ENCODE peak calls at places on chromosomes 2 and 18, in four cellular contexts. One of them, this sample, is unnamed.

GRCh38 chr2:209663149-209663548 is 108.5 kb upstream of the UNC80 start:
- DNase-seq in adrenal gland: peak; percentile 24
- DNase-seq in CD4-positive, alpha-beta T cell: no peak
- DNase-seq in lung: no peak
- DNase-seq in this sample: no peak

GRCh38 chr2:239118675-239119211 is 270.9 kb downstream of the TWIST2 start:
- DNase-seq in adrenal gland: no peak
- DNase-seq in CD4-positive, alpha-beta T cell: no peak
- DNase-seq in lung: no peak
- DNase-seq in this sample: no peak

GRCh38 chr2:37776487-37776886 is 105.0 kb upstream of the CDC42EP3 start:
- DNase-seq in adrenal gland: no peak
- DNase-seq in CD4-positive, alpha-beta T cell: no peak
- DNase-seq in lung: no peak
- DNase-seq in this sample: no peak

GRCh38 chr2:120436460-120436739 is 90.5 kb downstream of the INHBB start:
- DNase-seq in adrenal gland: peak; percentile 74
- DNase-seq in CD4-positive, alpha-beta T cell: no peak
- DNase-seq in lung: no peak
- DNase-seq in this sample: no peak

GRCh38 chr2:106192752-106193490 is 1.2 kb downstream of the UXS1 start:
- DNase-seq in adrenal gland: no peak
- DNase-seq in CD4-positive, alpha-beta T cell: peak; percentile 19
- DNase-seq in lung: peak; percentile 86
- DNase-seq in this sample: no peak

GRCh38 chr2:238898534-238899281 is 50.8 kb downstream of the TWIST2 start:
- DNase-seq in adrenal gland: no peak
- DNase-seq in CD4-positive, alpha-beta T cell: no peak
- DNase-seq in lung: no peak
- DNase-seq in this sample: no peak

GRCh38 chr2:3051266-3051665 is 326.4 kb downstream of the EIPR1 start:
- DNase-seq in adrenal gland: no peak
- DNase-seq in CD4-positive, alpha-beta T cell: no peak
- DNase-seq in lung: no peak
- DNase-seq in this sample: peak; percentile 68

GRCh38 chr18:74326238-74326637 is 10.6 kb downstream of the C18orf63 start:
- DNase-seq in adrenal gland: no peak
- DNase-seq in CD4-positive, alpha-beta T cell: no peak
- DNase-seq in lung: no peak
- DNase-seq in this sample: no peak

GRCh38 chr2:28102455-28102874 is 211.9 kb downstream of the BABAM2 start:
- DNase-seq in adrenal gland: no peak
- DNase-seq in CD4-positive, alpha-beta T cell: no peak
- DNase-seq in lung: no peak
- DNase-seq in this sample: no peak

GRCh38 chr2:176445831-176446433 is 176.7 kb downstream of the MTX2 start:
- DNase-seq in adrenal gland: no peak
- DNase-seq in CD4-positive, alpha-beta T cell: no peak
- DNase-seq in lung: no peak
- DNase-seq in this sample: no peak

GRCh38 chr18:73945130-73945792 is 202.4 kb downstream of the FBXO15 start:
- DNase-seq in adrenal gland: no peak
- DNase-seq in CD4-positive, alpha-beta T cell: no peak
- DNase-seq in lung: no peak
- DNase-seq in this sample: peak; percentile 17

GRCh38 chr2:235860846-235861245 is 307.3 kb downstream of the GBX2 start:
- DNase-seq in adrenal gland: no peak
- DNase-seq in CD4-positive, alpha-beta T cell: no peak
- DNase-seq in lung: no peak
- DNase-seq in this sample: no peak

GRCh38 chr2:42046819-42047487 is 868 bp upstream of the PKDCC start:
- DNase-seq in adrenal gland: no peak
- DNase-seq in CD4-positive, alpha-beta T cell: no peak
- DNase-seq in lung: no peak
- DNase-seq in this sample: no peak

GRCh38 chr18:76493213-76494107 is 1.6 kb downstream of the ZNF516 start:
- DNase-seq in adrenal gland: peak; percentile 54
- DNase-seq in CD4-positive, alpha-beta T cell: no peak
- DNase-seq in lung: no peak
- DNase-seq in this sample: no peak

GRCh38 chr2:141331127-141331526 is 799.7 kb downstream of the LRP1B start:
- DNase-seq in adrenal gland: no peak
- DNase-seq in CD4-positive, alpha-beta T cell: no peak
- DNase-seq in lung: no peak
- DNase-seq in this sample: no peak

GRCh38 chr2:239283961-239284801 is 116.6 kb downstream of the HDAC4 start:
- DNase-seq in adrenal gland: no peak
- DNase-seq in CD4-positive, alpha-beta T cell: no peak
- DNase-seq in lung: no peak
- DNase-seq in this sample: no peak

GRCh38 chr2:195660265-195660890 is 3.4 kb downstream of the SLC39A10 start:
- DNase-seq in adrenal gland: peak; percentile 81
- DNase-seq in CD4-positive, alpha-beta T cell: peak; percentile 75
- DNase-seq in lung: peak; percentile 77
- DNase-seq in this sample: no peak

GRCh38 chr2:231683292-231683898 is 24.9 kb upstream of the PTMA start:
- DNase-seq in adrenal gland: no peak
- DNase-seq in CD4-positive, alpha-beta T cell: no peak
- DNase-seq in lung: no peak
- DNase-seq in this sample: no peak

DNA sequence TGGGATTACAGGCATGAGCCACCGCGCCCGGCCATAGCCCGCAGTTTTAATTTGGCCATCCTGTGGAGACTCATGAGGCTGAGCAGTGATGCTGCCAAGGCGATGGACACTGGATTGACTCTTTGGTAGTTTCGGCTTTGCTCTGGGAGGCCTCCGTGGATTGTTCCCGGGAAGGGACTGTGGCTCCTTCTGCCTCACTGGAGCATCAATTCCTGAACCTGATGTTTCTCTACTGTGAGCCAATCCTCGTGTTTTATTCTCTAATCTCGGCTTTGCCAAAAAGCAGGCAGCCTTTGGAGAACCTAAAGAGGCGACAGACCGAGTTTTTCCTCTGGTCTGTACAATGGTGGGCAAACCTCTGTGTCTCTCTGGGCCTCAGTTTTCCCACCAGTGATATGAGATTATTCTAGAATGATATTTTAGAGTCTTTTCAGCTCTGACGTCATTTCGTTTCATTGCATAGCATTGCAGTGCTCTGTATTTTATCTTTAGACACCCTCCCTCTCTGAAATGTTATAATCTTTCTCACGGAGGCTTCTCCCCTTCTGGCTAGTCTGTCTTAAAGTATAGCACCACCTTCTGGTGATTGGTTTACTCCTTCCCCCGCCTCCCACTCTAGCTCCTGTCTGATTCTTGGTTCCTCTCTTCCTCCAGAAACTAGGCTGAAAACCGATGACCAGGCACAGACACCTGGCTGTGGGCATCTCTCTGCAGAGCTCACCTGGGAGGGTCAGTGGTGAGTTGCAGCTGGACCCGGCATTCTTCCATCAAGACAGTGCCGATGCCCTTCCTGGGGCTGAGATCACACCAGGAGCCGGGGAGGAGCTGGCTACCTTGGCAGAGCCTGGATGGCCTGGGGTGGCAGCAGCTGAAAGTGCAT is 341.3 kb downstream of the MYCN start:
- DNase-seq in adrenal gland: peak; percentile 31
- DNase-seq in CD4-positive, alpha-beta T cell: no peak
- DNase-seq in lung: no peak
- DNase-seq in this sample: no peak
- TF ChIP-seq CTCF in adrenal gland: peak; percentile 49
- TF ChIP-seq CTCF in CD4-positive, alpha-beta T cell: no peak
- TF ChIP-seq CTCF in lung: peak; percentile 4
- TF ChIP-seq CTCF in this sample: peak; percentile 56

GRCh38 chr2:237314198-237314597 is 99.8 kb downstream of the COL6A3 start:
- DNase-seq in adrenal gland: no peak
- DNase-seq in CD4-positive, alpha-beta T cell: no peak
- DNase-seq in lung: no peak
- DNase-seq in this sample: no peak

GRCh38 chr2:237309416-237309815 is 104.5 kb downstream of the COL6A3 start:
- DNase-seq in adrenal gland: no peak
- DNase-seq in CD4-positive, alpha-beta T cell: no peak
- DNase-seq in lung: no peak
- DNase-seq in this sample: no peak

GRCh38 chr2:237315170-237315880 is 98.6 kb downstream of the COL6A3 start:
- DNase-seq in adrenal gland: peak; percentile 77
- DNase-seq in CD4-positive, alpha-beta T cell: no peak
- DNase-seq in lung: peak; percentile 71
- DNase-seq in this sample: peak; percentile 92

GRCh38 chr2:237310515-237311114 is 103.3 kb downstream of the COL6A3 start:
- DNase-seq in adrenal gland: no peak
- DNase-seq in CD4-positive, alpha-beta T cell: no peak
- DNase-seq in lung: no peak
- DNase-seq in this sample: no peak

GRCh38 chr2:237312021-237312755 is 101.8 kb downstream of the COL6A3 start:
- DNase-seq in adrenal gland: no peak
- DNase-seq in CD4-positive, alpha-beta T cell: no peak
- DNase-seq in lung: no peak
- DNase-seq in this sample: no peak
- TF ChIP-seq CTCF in adrenal gland: no peak
- TF ChIP-seq CTCF in CD4-positive, alpha-beta T cell: no peak
- TF ChIP-seq CTCF in lung: no peak
- TF ChIP-seq CTCF in this sample: no peak

GRCh38 chr2:18596993-18597392 is 7.6 kb upstream of the NT5C1B start:
- DNase-seq in adrenal gland: no peak
- DNase-seq in CD4-positive, alpha-beta T cell: no peak
- DNase-seq in lung: no peak
- DNase-seq in this sample: no peak

GRCh38 chr2:18597618-18598017 is 8.2 kb upstream of the NT5C1B start:
- DNase-seq in adrenal gland: no peak
- DNase-seq in CD4-positive, alpha-beta T cell: no peak
- DNase-seq in lung: no peak
- DNase-seq in this sample: no peak

GRCh38 chr2:18588802-18589201 is 567 bp downstream of the NT5C1B start:
- DNase-seq in adrenal gland: no peak
- DNase-seq in CD4-positive, alpha-beta T cell: no peak
- DNase-seq in lung: no peak
- DNase-seq in this sample: no peak

GRCh38 chr2:18589354-18589753 is at the start of gene NT5C1B:
- DNase-seq in adrenal gland: no peak
- DNase-seq in CD4-positive, alpha-beta T cell: no peak
- DNase-seq in lung: no peak
- DNase-seq in this sample: no peak

DNA sequence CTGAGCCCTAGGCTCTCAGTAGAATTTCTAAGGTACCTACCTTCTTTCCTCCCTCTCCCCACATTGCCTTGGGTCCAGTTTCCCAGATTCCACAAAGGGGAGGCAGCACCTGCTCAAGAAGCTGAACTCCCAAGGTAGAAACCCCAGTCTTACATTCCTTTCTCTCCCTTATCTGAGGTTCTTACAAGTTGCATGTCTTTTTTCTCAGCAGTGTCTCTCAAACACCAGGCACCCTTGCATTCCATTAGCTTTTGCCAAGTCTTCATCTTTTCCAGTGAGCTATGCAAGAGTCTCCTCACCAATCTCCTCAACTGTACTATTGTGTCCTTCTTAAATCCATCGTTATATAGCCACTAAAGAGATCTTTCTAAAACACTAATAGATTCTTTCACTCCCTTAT is 4.1 kb upstream of the NT5C1B start:
- DNase-seq in adrenal gland: no peak
- DNase-seq in CD4-positive, alpha-beta T cell: no peak
- DNase-seq in lung: no peak
- DNase-seq in this sample: no peak
- TF ChIP-seq CTCF in adrenal gland: no peak
- TF ChIP-seq CTCF in CD4-positive, alpha-beta T cell: no peak
- TF ChIP-seq CTCF in lung: no peak
- TF ChIP-seq CTCF in this sample: no peak

DNA sequence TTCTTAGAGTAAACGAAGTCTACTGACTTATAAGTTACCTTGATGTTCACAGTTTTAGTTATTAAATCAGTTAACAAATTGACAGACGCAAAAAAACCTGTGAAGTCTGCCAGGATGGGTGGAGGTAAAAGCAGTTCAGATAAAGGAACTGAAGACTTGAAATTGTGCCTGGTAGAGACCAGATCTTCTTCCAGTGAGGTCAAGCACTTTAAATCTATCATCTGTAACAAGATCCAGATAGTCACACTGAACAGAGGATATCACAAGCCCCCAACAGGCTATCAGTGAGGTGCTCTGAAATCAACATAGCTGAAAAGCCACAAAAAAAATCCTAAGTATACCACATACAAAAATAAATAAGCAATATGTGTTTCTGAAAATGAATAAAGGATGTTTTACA is 23.6 kb downstream of the DSG4 start:
- DNase-seq in adrenal gland: no peak
- DNase-seq in CD4-positive, alpha-beta T cell: no peak
- DNase-seq in lung: no peak
- DNase-seq in this sample: no peak
- TF ChIP-seq CTCF in adrenal gland: no peak
- TF ChIP-seq CTCF in CD4-positive, alpha-beta T cell: no peak
- TF ChIP-seq CTCF in lung: no peak
- TF ChIP-seq CTCF in this sample: no peak

DNA sequence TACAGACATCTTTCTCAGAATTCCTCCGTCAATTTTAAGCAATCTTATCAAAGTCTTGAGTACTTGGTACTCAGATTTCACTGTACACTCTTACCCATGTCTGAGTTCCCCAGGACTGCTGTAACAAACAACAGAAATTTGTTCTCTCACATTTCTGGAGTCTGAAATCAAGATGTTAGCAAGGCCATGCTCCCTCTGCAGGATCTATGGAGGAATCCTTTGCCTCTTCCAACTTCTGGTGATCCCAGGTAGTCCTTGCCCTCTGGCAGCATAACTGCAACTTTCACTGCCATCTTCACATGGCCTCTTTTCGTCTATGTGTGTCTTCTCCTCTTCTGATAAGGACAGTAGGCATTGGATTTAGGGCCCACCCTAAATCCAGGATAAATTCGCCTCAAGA is 17.1 kb upstream of the CACNB4 start:
- DNase-seq in adrenal gland: no peak
- DNase-seq in CD4-positive, alpha-beta T cell: no peak
- DNase-seq in lung: no peak
- DNase-seq in this sample: no peak
- TF ChIP-seq CTCF in adrenal gland: no peak
- TF ChIP-seq CTCF in CD4-positive, alpha-beta T cell: no peak
- TF ChIP-seq CTCF in lung: no peak
- TF ChIP-seq CTCF in this sample: no peak

This sample was measured in osteocyte.